ENCODE peak calls at places on chromosomes 13 and 19, in six cellular contexts. N is NCI-H1092; T is activated naive CD4-positive, alpha-beta T cell treated with anti-CD3 and anti-CD28 coated beads, Interleukin-2, amount 10 ng/mL, durations not matched to agents 7 days and 5 days; L is Right ventricle myocardium superior; J is glutamatergic neuron; O is occipital lobe. G is an unnamed sample.

GRCh38 chr13:31038834-31039552 is 106.5 kb downstream of the TEX26 start:
- DNase-seq in T (no peak), J (no peak), O (no peak), N (no peak), L (no peak), G (peak; percentile 69)

GRCh38 chr19:34310494-34310981 is 54.5 kb upstream of the GPI start:
- DNase-seq in J (no peak), N (peak; percentile 39), L (no peak), O (no peak), T (no peak), G (no peak)

GRCh38 chr13:49023441-49023840 is 47.7 kb downstream of the FNDC3A start:
- DNase-seq in N (no peak), J (no peak), O (no peak), L (no peak), T (no peak), G (peak; percentile 1)

GRCh38 chr13:111956261-111957151 is 110.4 kb upstream of the SOX1 start:
- DNase-seq in J (no peak), T (no peak), O (no peak), L (no peak), N (no peak), G (no peak)

GRCh38 chr13:99331881-99332293 is 24.7 kb upstream of the GPR183 start:
- DNase-seq in J (no peak), O (no peak), L (no peak), T (no peak), N (no peak), G (no peak)

GRCh38 chr13:26508885-26509284 is 48.6 kb upstream of the WASF3 start:
- DNase-seq in J (no peak), L (peak; percentile 92), N (no peak), T (no peak), O (no peak), G (peak; percentile 36)

GRCh38 chr13:24529478-24529877 is 16.9 kb upstream of the PARP4 start:
- DNase-seq in N (no peak), O (no peak), L (no peak), T (no peak), J (no peak), G (no peak)

GRCh38 chr13:49694446-49694845 is 3.2 kb upstream of the EBPL start:
- DNase-seq in N (no peak), O (no peak), L (no peak), J (no peak), T (no peak), G (no peak)

GRCh38 chr13:111167290-111167689 is 52.2 kb downstream of the ARHGEF7 start:
- DNase-seq in L (no peak), T (no peak), J (no peak), N (no peak), O (no peak), G (no peak)

GRCh38 chr13:32537580-32538233 is 888 bp downstream of the N4BP2L2 start:
- DNase-seq in N (no peak), L (peak; percentile 55), T (peak; percentile 61), O (no peak), J (peak; percentile 49), G (peak; percentile 12)

GRCh38 chr13:25933520-25933919 is 118.3 kb downstream of the SHISA2 start:
- DNase-seq in T (no peak), J (no peak), O (no peak), N (no peak), L (no peak), G (no peak)

GRCh38 chr13:79995334-79995733 is 345.6 kb downstream of the SPRY2 start:
- DNase-seq in N (no peak), O (no peak), T (no peak), J (no peak), L (no peak), G (peak; percentile 78)

GRCh38 chr13:32495429-32495828 is 43.2 kb downstream of the N4BP2L2 start:
- DNase-seq in L (no peak), T (no peak), N (no peak), O (no peak), J (no peak), G (no peak)

GRCh38 chr19:10587022-10587838 is at the start of gene AP1M2:
- DNase-seq in N (no peak), O (no peak), J (no peak), T (no peak), L (no peak), G (no peak)

GRCh38 chr13:113726961-113727411 is 32.0 kb upstream of the TMEM255B start:
- DNase-seq in J (no peak), O (no peak), L (peak; percentile 41), T (no peak), N (no peak), G (peak; percentile 77)

GRCh38 chr13:99385161-99385560 is 78.0 kb upstream of the GPR183 start:
- DNase-seq in L (no peak), J (no peak), O (no peak), T (no peak), N (no peak), G (no peak)

GRCh38 chr13:38888309-38888708 is 102.3 kb downstream of the STOML3 start:
- DNase-seq in J (no peak), N (no peak), O (no peak), L (no peak), T (no peak), G (no peak)

GRCh38 chr13:109243311-109243951 is 543.0 kb downstream of the IRS2 start:
- DNase-seq in J (no peak), N (no peak), L (no peak), O (no peak), T (no peak), G (peak; percentile 49)

GRCh38 chr13:32229443-32229842 is 85.7 kb downstream of the ZAR1L start:
- DNase-seq in O (no peak), N (peak; percentile 57), L (no peak), T (no peak), J (no peak), G (no peak)

GRCh38 chr19:48636859-48637448 is at the start of gene DBP:
- DNase-seq in L (peak; percentile 76), N (peak; percentile 29), O (peak; percentile 71), T (no peak), J (peak; percentile 55), G (peak; percentile 55)

GRCh38 chr19:38317104-38317612 is 1.4 kb upstream of the YIF1B start:
- DNase-seq in J (no peak), N (no peak), L (no peak), T (peak; percentile 62), O (no peak), G (no peak)

GRCh38 chr19:53879145-53880037 is 2.6 kb upstream of the PRKCG start:
- DNase-seq in L (peak; percentile 96), T (peak; percentile 89), N (peak; percentile 91), J (peak; percentile 100), O (peak; percentile 92), G (peak; percentile 94)

GRCh38 chr19:17205237-17206140 is 9.7 kb upstream of the USE1 start:
- DNase-seq in O (peak; percentile 17), N (peak; percentile 56), T (peak; percentile 78), J (peak; percentile 63), L (peak; percentile 75), G (peak; percentile 61)

GRCh38 chr13:49297338-49297737 is 49.6 kb downstream of the CDADC1 start:
- DNase-seq in J (no peak), L (peak; percentile 41), T (no peak), O (no peak), N (no peak), G (no peak)

GRCh38 chr13:73335938-73336337 is 277.1 kb downstream of the KLF5 start:
- DNase-seq in L (no peak), T (no peak), N (no peak), J (no peak), O (no peak), G (no peak)

GRCh38 chr13:52371736-52372247 is 34.2 kb downstream of the THSD1 start:
- DNase-seq in J (peak; percentile 50), T (no peak), N (no peak), O (no peak), L (no peak), G (peak; percentile 66)

GRCh38 chr13:21458457-21458815 is 667 bp downstream of the ZDHHC20 start:
- DNase-seq in L (peak; percentile 62), J (peak; percentile 51), T (peak; percentile 72), O (no peak), N (peak; percentile 21), G (peak; percentile 25)

GRCh38 chr19:42433503-42434260 is 6.5 kb upstream of the LIPE start:
- DNase-seq in N (no peak), J (peak; percentile 90), L (peak; percentile 91), T (peak; percentile 78), O (peak; percentile 28), G (peak; percentile 77)

GRCh38 chr19:7744871-7745270 is 2.5 kb downstream of the CD209 start:
- DNase-seq in J (no peak), T (no peak), O (no peak), N (no peak), L (no peak), G (no peak)

GRCh38 chr19:30365121-30365800 is 6.9 kb upstream of the ZNF536 start:
- DNase-seq in L (no peak), J (no peak), T (no peak), O (no peak), N (no peak), G (no peak)

GRCh38 chr19:32581704-32582164 is 744 bp downstream of the PDCD5 start:
- DNase-seq in N (no peak), L (peak; percentile 46), J (peak; percentile 45), T (no peak), O (no peak), G (peak; percentile 48)

GRCh38 chr19:42596391-42597071 is 1.8 kb upstream of the CEACAM8 start:
- DNase-seq in T (peak; percentile 52), O (no peak), N (no peak), J (peak; percentile 73), L (no peak), G (peak; percentile 29)

GRCh38 chr13:49113526-49114286 is 106.4 kb upstream of the MLNR start:
- DNase-seq in O (no peak), T (no peak), J (no peak), N (no peak), L (no peak), G (peak; percentile 36)